ENCODE peak calls at places on chromosomes 11 and 22, in five cellular contexts. S is H1, L is sigmoid colon, K is endothelial cell of umbilical vein, Y is HCT116. P is an unnamed sample.

GRCh38 chr11:45388472-45388871 is 102.3 kb upstream of the SYT13 start:
- DNase-seq in S (no peak), L (no peak), K (no peak), Y (no peak), P (no peak)

GRCh38 chr11:75147191-75147874 is 3.6 kb upstream of the SLCO2B1 start:
- DNase-seq in S (no peak), L (peak), K (no peak), Y (no peak), P (no peak)

GRCh38 chr22:38921801-38922200 is 35.6 kb upstream of the APOBEC3A start:
- DNase-seq in S (no peak), L (no peak), K (no peak), Y (no peak), P (no peak)

GRCh38 chr11:133082453-133082781 is 449.9 kb downstream of the OPCML start:
- DNase-seq in S (no peak), L (peak), K (no peak), Y (no peak), P (no peak)

GRCh38 chr22:27492566-27493201 is 308.9 kb downstream of the MN1 start:
- DNase-seq in S (no peak), L (no peak), K (no peak), Y (no peak), P (no peak)

GRCh38 chr11:27934830-27935145 is 173.2 kb downstream of the KIF18A start:
- DNase-seq in S (no peak), L (no peak), K (peak), Y (peak), P (no peak)

GRCh38 chr11:62707277-62707771 is at the start of the genes BSCL2 and GNG3:
- DNase-seq in S (peak), L (no peak), K (no peak), Y (no peak), P (no peak)

GRCh38 chr22:27542602-27543001 is 259.0 kb downstream of the MN1 start:
- DNase-seq in S (no peak), L (no peak), K (no peak), Y (no peak), P (no peak)

GRCh38 chr11:2252018-2252417 is 18.4 kb downstream of the ASCL2 start:
- DNase-seq in S (no peak), L (no peak), K (no peak), Y (no peak), P (no peak)
- TF ChIP-seq POLR2A in S (no peak), L (no peak), K (no peak), Y (no peak), P (no peak)

GRCh38 chr11:2927851-2928604 is 1.2 kb downstream of the PHLDA2 start:
- DNase-seq in S (no peak), L (no peak), K (peak), Y (no peak), P (no peak)

GRCh38 chr11:2927493-2927800 is 1.8 kb downstream of the PHLDA2 start:
- DNase-seq in S (no peak), L (peak), K (no peak), Y (no peak), P (no peak)

GRCh38 chr11:2929511-2929879 is 275 bp upstream of the PHLDA2 start:
- DNase-seq in S (no peak), L (peak), K (peak), Y (peak), P (peak)

GRCh38 chr11:2929880-2930704 is 872 bp upstream of the PHLDA2 start:
- DNase-seq in S (peak), L (peak), K (peak), Y (peak), P (peak)

GRCh38 chr11:2928605-2929510 is at the start of gene PHLDA2:
- DNase-seq in S (peak), L (peak), K (peak), Y (peak), P (peak)
- H3K4me3 ChIP-seq in S (peak), L (peak), K (peak), Y (peak), P (peak)

DNA sequence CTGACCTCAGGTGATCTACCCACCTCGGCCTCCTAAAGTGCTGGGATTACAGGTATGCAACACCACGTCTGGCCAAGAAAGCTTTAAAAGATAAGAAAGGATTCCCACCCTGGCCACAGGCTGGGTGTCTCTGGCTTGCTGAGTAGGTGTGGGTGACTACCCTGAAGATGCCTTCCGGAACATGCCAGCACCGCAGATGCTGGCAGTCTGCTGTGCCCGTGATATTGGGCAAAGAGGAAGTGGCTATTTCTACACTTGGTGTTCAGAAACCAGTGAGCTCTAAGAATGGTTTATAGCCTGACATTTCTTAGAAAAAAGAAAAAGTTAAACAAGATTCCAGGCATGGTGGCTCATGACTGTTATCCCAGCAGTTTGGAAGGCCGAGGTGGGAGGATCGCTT is 6.1 kb downstream of the MRPL11 start:
- DNase-seq in S (no peak), L (no peak), K (no peak), Y (no peak), P (no peak)
- TF ChIP-seq POLR2AphosphoS5 in S (no peak), L (no peak), K (no peak), Y (no peak), P (no peak)

GRCh38 chr11:65546217-65546958 is 11.8 kb downstream of the LTBP3 start:
- DNase-seq in S (peak), L (peak), K (peak), Y (peak), P (peak)
- TF ChIP-seq POLR2A in S (no peak), L (no peak), K (no peak), Y (no peak), P (no peak)

GRCh38 chr22:50498322-50498861 is 9.1 kb downstream of the LMF2 start:
- DNase-seq in S (peak), L (no peak), K (peak), Y (peak), P (peak)
- H3K4me3 ChIP-seq in S (no peak), L (no peak), K (no peak), Y (no peak), P (no peak)

DNA sequence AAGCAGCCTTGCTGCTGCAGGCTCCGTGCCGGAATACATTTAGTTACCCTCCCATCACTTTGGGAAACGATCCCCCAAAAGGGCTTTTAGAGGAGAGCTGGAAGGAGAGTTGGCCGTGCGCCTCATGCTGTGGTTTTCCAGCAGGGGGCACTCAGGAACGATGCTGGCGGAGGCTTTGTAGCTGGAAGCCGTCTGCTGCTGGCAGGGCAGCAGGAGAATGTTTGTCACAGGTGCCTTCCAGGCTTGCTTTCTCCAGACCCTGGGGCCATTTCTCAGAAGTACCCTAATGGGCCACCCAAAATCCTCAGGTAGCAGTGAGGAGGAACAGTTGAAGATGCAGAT is 30.0 kb upstream of the CABP7 start:
- DNase-seq in S (peak), L (no peak), K (peak), Y (no peak), P (peak)
- TF ChIP-seq POLR2AphosphoS5 in S (no peak), L (no peak), K (no peak), Y (no peak), P (peak)

DNA sequence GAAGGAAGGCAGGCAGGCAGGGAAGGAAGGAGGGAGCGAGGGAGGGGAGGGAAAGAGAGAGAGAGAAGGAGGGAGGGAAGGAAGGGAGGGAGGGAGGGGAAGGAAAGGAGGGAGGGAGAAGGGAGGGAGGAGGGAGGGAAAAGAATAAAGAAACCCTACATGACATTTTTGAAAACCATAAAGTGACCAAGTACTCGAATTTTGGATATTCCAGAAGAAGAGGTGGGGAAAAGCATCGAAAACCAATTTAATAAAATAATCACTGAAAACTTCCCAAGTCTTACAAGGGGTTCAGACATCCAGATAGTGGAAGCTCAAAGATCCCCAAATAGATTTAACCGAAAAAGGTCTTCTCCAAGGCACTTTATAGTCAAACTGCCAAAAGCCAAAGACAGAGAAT is 11.7 kb downstream of the GDPD4 start:
- DNase-seq in S (no peak), L (no peak), K (no peak), Y (no peak), P (no peak)
- TF ChIP-seq POLR2A in S (no peak), L (no peak), K (no peak), Y (no peak), P (no peak)

GRCh38 chr22:48591286-48592065 is 1236.2 kb downstream of the BRD1 start:
- DNase-seq in S (no peak), L (no peak), K (no peak), Y (no peak), P (no peak)

GRCh38 chr22:48592931-48593330 is 1234.7 kb downstream of the BRD1 start:
- DNase-seq in S (no peak), L (no peak), K (no peak), Y (no peak), P (no peak)

GRCh38 chr22:48593551-48593950 is 1234.1 kb downstream of the BRD1 start:
- DNase-seq in S (no peak), L (no peak), K (no peak), Y (no peak), P (no peak)

GRCh38 chr22:48592488-48592887 is 1235.2 kb downstream of the BRD1 start:
- DNase-seq in S (no peak), L (no peak), K (no peak), Y (no peak), P (no peak)

DNA sequence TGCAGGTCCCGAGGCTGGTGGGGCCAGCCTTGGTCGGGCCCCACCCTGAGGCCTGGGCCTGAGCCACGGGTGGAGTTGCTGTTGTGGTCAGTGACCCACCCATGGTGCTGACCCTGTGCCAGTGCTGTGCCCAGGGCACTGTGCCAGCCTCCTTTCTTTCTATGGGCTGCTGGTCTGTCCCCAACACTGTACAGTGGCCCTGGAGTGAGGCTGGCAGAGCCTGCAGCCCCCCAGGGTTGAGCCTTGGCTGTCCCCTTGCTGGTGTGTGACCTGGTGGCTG is 1235.7 kb downstream of the BRD1 start:
- DNase-seq in S (no peak), L (no peak), K (no peak), Y (no peak), P (no peak)
- H3K4me3 ChIP-seq in S (no peak), L (no peak), K (no peak), Y (no peak), P (no peak)

GRCh38 chr22:32760815-32761214 is 40.7 kb upstream of the TIMP3 start:
- DNase-seq in S (no peak), L (no peak), K (no peak), Y (no peak), P (no peak)
- TF ChIP-seq POLR2AphosphoS5 in S (no peak), L (peak), K (no peak), Y (no peak), P (peak)

GRCh38 chr22:40603088-40603605 is 33.4 kb downstream of the MRTFA start:
- DNase-seq in S (no peak), L (no peak), K (peak), Y (no peak), P (no peak)
- TF ChIP-seq POLR2A in S (no peak), L (no peak), K (no peak), Y (no peak), P (no peak)

P was measured in stomach.